ENCODE peak calls at places on chromosome 21, in four cellular contexts. O is CD8-positive, alpha-beta T cell; X is ascending aorta; M is choroid plexus epithelial cell. F is an unnamed sample.

GRCh38 chr21:35780983-35781382 is 279.3 kb downstream of the SETD4 start:
- DNase-seq in O (no peak), X (no peak), M (no peak), F (no peak)

GRCh38 chr21:45906859-45907258 is 74.7 kb upstream of the COL6A1 start:
- DNase-seq in X (no peak), M (no peak), O (no peak), F (no peak)

GRCh38 chr21:29228306-29228705 is 70.4 kb upstream of the BACH1 start:
- DNase-seq in X (no peak), O (no peak), M (peak), F (no peak)

GRCh38 chr21:41671859-41672542 is 94.9 kb downstream of the RIPK4 start:
- DNase-seq in O (no peak), M (no peak), X (no peak), F (no peak)

GRCh38 chr21:45334134-45334533 is 46.4 kb upstream of the POFUT2 start:
- DNase-seq in O (no peak), M (no peak), X (no peak), F (no peak)

GRCh38 chr21:42572906-42573495 is 59.3 kb downstream of the SLC37A1 start:
- DNase-seq in O (no peak), M (no peak), X (no peak), F (no peak)

GRCh38 chr21:42707207-42707830 is 53.9 kb downstream of the PDE9A start:
- DNase-seq in M (no peak), X (no peak), O (no peak), F (no peak)

GRCh38 chr21:16865612-16866011 is 647.2 kb upstream of the CXADR start:
- DNase-seq in O (no peak), M (peak), X (no peak), F (no peak)

GRCh38 chr21:29669416-29669815 is 270.4 kb downstream of the GRIK1 start:
- DNase-seq in O (no peak), M (peak), X (no peak), F (no peak)

GRCh38 chr21:17925900-17926299 is 106.7 kb upstream of the C21orf91 start:
- DNase-seq in M (peak), O (no peak), X (no peak), F (no peak)

GRCh38 chr21:19228241-19228640 is 824.7 kb upstream of the TMPRSS15 start:
- DNase-seq in O (no peak), X (no peak), M (no peak), F (no peak)

GRCh38 chr21:14223365-14223764 is 7.4 kb downstream of the RBM11 start:
- DNase-seq in M (no peak), X (no peak), O (no peak), F (no peak)

GRCh38 chr21:30486180-30486579 is 1.1 kb downstream of the KRTAP19-2 start:
- DNase-seq in O (no peak), M (no peak), X (no peak), F (no peak)

GRCh38 chr21:42918291-42918690 is 7.1 kb downstream of the ERVH48-1 start:
- DNase-seq in O (no peak), M (no peak), X (no peak), F (no peak)

GRCh38 chr21:35212393-35213127 is 163.5 kb upstream of the RUNX1 start:
- DNase-seq in O (no peak), X (no peak), M (no peak), F (peak)

GRCh38 chr21:33849839-33850238 is 65.8 kb downstream of the ATP5PO start:
- DNase-seq in M (no peak), X (no peak), O (no peak), F (no peak)

GRCh38 chr21:46008893-46009635 is 27.5 kb downstream of the COL6A1 start:
- DNase-seq in X (no peak), O (no peak), M (no peak), F (no peak)

GRCh38 chr21:31480228-31480627 is 136.2 kb upstream of the TIAM1 start:
- DNase-seq in X (no peak), M (no peak), O (no peak), F (no peak)

GRCh38 chr21:34639882-34640788 is 25.2 kb upstream of the RCAN1 start:
- DNase-seq in O (no peak), X (no peak), M (peak), F (peak)

GRCh38 chr21:26385721-26386120 is 187.4 kb downstream of the CYYR1 start:
- DNase-seq in O (no peak), M (no peak), X (no peak), F (no peak)

GRCh38 chr21:33157303-33157702 is 72.4 kb upstream of the IFNAR2 start:
- DNase-seq in M (peak), X (no peak), O (no peak), F (no peak)

GRCh38 chr21:15446193-15446592 is 283.6 kb upstream of the USP25 start:
- DNase-seq in X (no peak), O (no peak), M (no peak), F (no peak)

GRCh38 chr21:34885125-34885524 is 164.0 kb downstream of the RUNX1 start:
- DNase-seq in X (no peak), M (no peak), O (no peak), F (no peak)

GRCh38 chr21:46066843-46067331 is 31.0 kb upstream of the COL6A2 start:
- DNase-seq in M (peak), O (no peak), X (no peak), F (no peak)

GRCh38 chr21:46304955-46305354 is 18.7 kb downstream of the C21orf58 start:
- DNase-seq in M (no peak), X (no peak), O (no peak), F (no peak)

GRCh38 chr21:27586326-27586725 is 619.4 kb upstream of the ADAMTS5 start:
- DNase-seq in O (no peak), X (no peak), M (no peak), F (no peak)

GRCh38 chr21:27586986-27587385 is 620.1 kb upstream of the ADAMTS5 start:
- DNase-seq in O (no peak), X (no peak), M (no peak), F (no peak)

GRCh38 chr21:27590271-27590670 is 623.4 kb upstream of the ADAMTS5 start:
- DNase-seq in O (no peak), X (no peak), M (peak), F (no peak)
- H3K4me3 ChIP-seq in O (no peak), X (no peak), M (no peak), F (no peak)

DNA sequence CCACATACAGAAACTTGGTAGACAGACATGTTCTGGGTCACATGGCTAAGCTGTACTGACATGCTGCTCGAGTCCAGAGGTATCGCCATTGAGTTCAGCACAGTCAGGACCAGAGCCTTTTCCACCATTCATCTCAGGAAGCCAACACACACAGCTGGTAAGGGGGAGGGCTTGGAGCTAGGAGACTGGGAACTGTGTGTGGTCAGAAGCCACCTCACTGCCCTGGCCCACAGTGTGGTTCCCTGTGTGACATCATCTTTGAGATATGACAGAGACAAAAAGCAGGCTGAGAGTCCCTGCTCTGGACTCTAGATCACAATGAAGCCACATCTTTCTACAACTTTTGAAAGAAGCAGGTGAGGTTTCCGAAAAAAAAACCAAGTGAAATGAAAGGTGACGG is 107.2 kb downstream of the SIM2 start:
- DNase-seq in O (no peak), X (no peak), M (no peak), F (no peak)
- H3K4me3 ChIP-seq in O (no peak), X (no peak), M (no peak), F (no peak)

GRCh38 chr21:44333701-44334636 is 5.2 kb downstream of the CFAP410 start:
- DNase-seq in O (no peak), M (no peak), X (no peak), F (no peak)
- H3K4me3 ChIP-seq in O (no peak), M (no peak), X (no peak), F (no peak)

GRCh38 chr21:37369307-37369854 is 2.8 kb downstream of the DYRK1A start:
- DNase-seq in M (no peak), X (no peak), O (no peak), F (no peak)
- H3K4me3 ChIP-seq in M (peak), X (peak), O (peak), F (peak)

GRCh38 chr21:9767592-9768375 is 753.6 kb upstream of the TPTE start:
- DNase-seq in O (no peak), X (no peak), M (no peak), F (no peak)
- H3K4me3 ChIP-seq in O (no peak), X (no peak), M (no peak), F (no peak)